ENCODE peak calls at places on chromosomes 12 and 14, in five cellular contexts. One of them, this sample, is unnamed.

GRCh38 chr14:84646791-84647500 is 883.0 kb upstream of the FLRT2 start:
- DNase-seq in progenitor cell of endocrine pancreas: no peak
- DNase-seq in left cardiac atrium: no peak
- DNase-seq in chondrocyte: no peak
- DNase-seq in astrocyte of the spinal cord: peak
- DNase-seq in this sample: no peak

GRCh38 chr14:33909380-33910084 is 41.3 kb downstream of the EGLN3 start:
- DNase-seq in progenitor cell of endocrine pancreas: no peak
- DNase-seq in left cardiac atrium: no peak
- DNase-seq in chondrocyte: no peak
- DNase-seq in astrocyte of the spinal cord: no peak
- DNase-seq in this sample: no peak

GRCh38 chr12:109910969-109911348 is 10.9 kb downstream of the TCHP start:
- DNase-seq in progenitor cell of endocrine pancreas: no peak
- DNase-seq in left cardiac atrium: no peak
- DNase-seq in chondrocyte: no peak
- DNase-seq in astrocyte of the spinal cord: peak
- DNase-seq in this sample: no peak

GRCh38 chr12:16344269-16344668 is 3.2 kb upstream of the MGST1 start:
- DNase-seq in progenitor cell of endocrine pancreas: no peak
- DNase-seq in left cardiac atrium: no peak
- DNase-seq in chondrocyte: no peak
- DNase-seq in astrocyte of the spinal cord: no peak
- DNase-seq in this sample: no peak

GRCh38 chr12:25377475-25378179 is 126.9 kb upstream of the KRAS start:
- DNase-seq in progenitor cell of endocrine pancreas: no peak
- DNase-seq in left cardiac atrium: no peak
- DNase-seq in chondrocyte: no peak
- DNase-seq in astrocyte of the spinal cord: peak
- DNase-seq in this sample: peak

GRCh38 chr14:60514378-60515243 is 5.7 kb downstream of the SIX6 start:
- DNase-seq in progenitor cell of endocrine pancreas: peak
- DNase-seq in left cardiac atrium: no peak
- DNase-seq in chondrocyte: no peak
- DNase-seq in astrocyte of the spinal cord: no peak
- DNase-seq in this sample: no peak

GRCh38 chr14:36556811-36557433 is 25.5 kb downstream of the NKX2-8 start:
- DNase-seq in progenitor cell of endocrine pancreas: no peak
- DNase-seq in left cardiac atrium: no peak
- DNase-seq in chondrocyte: no peak
- DNase-seq in astrocyte of the spinal cord: peak
- DNase-seq in this sample: peak

GRCh38 chr12:10171954-10172353 is at the start of gene OLR1:
- DNase-seq in progenitor cell of endocrine pancreas: no peak
- DNase-seq in left cardiac atrium: no peak
- DNase-seq in chondrocyte: no peak
- DNase-seq in astrocyte of the spinal cord: no peak
- DNase-seq in this sample: no peak

GRCh38 chr14:24436355-24437019 is 6.1 kb downstream of the SDR39U1 start:
- DNase-seq in progenitor cell of endocrine pancreas: no peak
- DNase-seq in left cardiac atrium: no peak
- DNase-seq in chondrocyte: no peak
- DNase-seq in astrocyte of the spinal cord: peak
- DNase-seq in this sample: no peak